ENCODE peak calls at places on chromosomes 2 and 18, in four cellular contexts. N is NCI-H1105, F is frontal cortex, G is cardiac fibroblast. T is an unnamed sample.

GRCh38 chr2:41872646-41873045 is 175.2 kb upstream of the PKDCC start:
- DNase-seq in F (no peak), N (no peak), G (peak), T (peak)

GRCh38 chr2:222214885-222215284 is 83.9 kb downstream of the PAX3 start:
- DNase-seq in F (no peak), N (no peak), G (no peak), T (no peak)

GRCh38 chr2:182716665-182716990 is 571 bp downstream of the DNAJC10 start:
- DNase-seq in N (peak), F (no peak), G (no peak), T (no peak)

GRCh38 chr2:204317640-204318039 is 227.6 kb upstream of the PARD3B start:
- DNase-seq in G (no peak), F (no peak), N (no peak), T (no peak)

GRCh38 chr18:74722237-74722636 is 124.6 kb downstream of the ZNF407 start:
- DNase-seq in N (no peak), G (peak), F (no peak), T (peak)

GRCh38 chr2:156436477-156437085 is 402 bp downstream of the GPD2 start:
- DNase-seq in N (no peak), G (peak), F (no peak), T (peak)

GRCh38 chr18:5297582-5297981 is 2.1 kb upstream of the ZBTB14 start:
- DNase-seq in N (no peak), F (peak), G (no peak), T (no peak)

GRCh38 chr2:70192516-70192915 is 1.7 kb upstream of the C2orf42 start:
- DNase-seq in F (no peak), N (no peak), G (no peak), T (no peak)

GRCh38 chr2:7880126-7880525 is 801.7 kb upstream of the ID2 start:
- DNase-seq in N (no peak), G (no peak), F (no peak), T (no peak)

GRCh38 chr18:48607049-48607984 is 68.5 kb downstream of the CTIF start:
- DNase-seq in F (no peak), G (peak), N (no peak), T (peak)

GRCh38 chr2:30679416-30680088 is 127.7 kb downstream of the CAPN13 start:
- DNase-seq in G (peak), F (peak), N (no peak), T (no peak)

GRCh38 chr2:198700330-198700729 is 757.4 kb downstream of the SATB2 start:
- DNase-seq in G (no peak), N (peak), F (no peak), T (no peak)

GRCh38 chr2:231781798-231782726 is 980 bp upstream of the PDE6D start:
- DNase-seq in N (no peak), G (peak), F (no peak), T (peak)

GRCh38 chr18:30409120-30409519 is 633.4 kb downstream of the DSC3 start:
- DNase-seq in N (no peak), G (no peak), F (no peak), T (no peak)

GRCh38 chr2:98356729-98357128 is 10.5 kb downstream of the CNGA3 start:
- DNase-seq in N (no peak), F (no peak), G (no peak), T (no peak)

GRCh38 chr2:162233197-162233596 is 10.0 kb downstream of the FAP start:
- DNase-seq in F (no peak), G (peak), N (no peak), T (peak)

GRCh38 chr18:2302628-2303516 is 268.4 kb downstream of the METTL4 start:
- DNase-seq in N (no peak), F (no peak), G (peak), T (peak)